ENCODE peak calls at places on chromosomes 11 and 22, in six cellular contexts. One of them, this sample, is unnamed.

GRCh38 chr11:46119352-46120216 is 1.7 kb downstream of the PHF21A start:
- DNase-seq in cardiac muscle cell: peak; percentile 82
- DNase-seq in pancreas: peak; percentile 64
- DNase-seq in transverse colon: peak; percentile 59
- DNase-seq in small intestine: peak; percentile 35
- DNase-seq in suprapubic skin: no peak
- DNase-seq in this sample: peak; percentile 88

GRCh38 chr11:46936138-46937110 is at the start of gene CSTPP1:
- DNase-seq in pancreas: peak; percentile 97
- DNase-seq in small intestine: peak; percentile 97
- DNase-seq in transverse colon: peak; percentile 95
- DNase-seq in suprapubic skin: peak; percentile 97
- DNase-seq in cardiac muscle cell: peak; percentile 96
- DNase-seq in this sample: peak; percentile 100

GRCh38 chr22:40422558-40423245 is 52.3 kb downstream of the SGSM3 start:
- DNase-seq in suprapubic skin: no peak
- DNase-seq in small intestine: no peak
- DNase-seq in transverse colon: no peak
- DNase-seq in cardiac muscle cell: no peak
- DNase-seq in pancreas: no peak
- DNase-seq in this sample: no peak

GRCh38 chr22:47195676-47196492 is 433.4 kb downstream of the TBC1D22A start:
- DNase-seq in suprapubic skin: peak; percentile 71
- DNase-seq in small intestine: no peak
- DNase-seq in pancreas: peak; percentile 39
- DNase-seq in cardiac muscle cell: peak; percentile 6
- DNase-seq in transverse colon: no peak
- DNase-seq in this sample: no peak

GRCh38 chr22:46136539-46137217 is 13.6 kb upstream of the PPARA start:
- DNase-seq in pancreas: peak; percentile 38
- DNase-seq in transverse colon: no peak
- DNase-seq in small intestine: no peak
- DNase-seq in cardiac muscle cell: no peak
- DNase-seq in suprapubic skin: no peak
- DNase-seq in this sample: no peak

GRCh38 chr11:120719348-120719747 is 207.8 kb downstream of the GRIK4 start:
- DNase-seq in pancreas: no peak
- DNase-seq in suprapubic skin: no peak
- DNase-seq in transverse colon: no peak
- DNase-seq in small intestine: no peak
- DNase-seq in cardiac muscle cell: peak; percentile 8
- DNase-seq in this sample: no peak

GRCh38 chr22:49667236-49667635 is 160.4 kb downstream of the BRD1 start:
- DNase-seq in cardiac muscle cell: no peak
- DNase-seq in transverse colon: peak; percentile 22
- DNase-seq in suprapubic skin: peak; percentile 68
- DNase-seq in pancreas: no peak
- DNase-seq in small intestine: no peak
- DNase-seq in this sample: peak; percentile 50

GRCh38 chr11:66883021-66883968 is 26.4 kb downstream of the LRFN4 start:
- DNase-seq in transverse colon: peak; percentile 86
- DNase-seq in pancreas: peak; percentile 88
- DNase-seq in cardiac muscle cell: peak; percentile 49
- DNase-seq in suprapubic skin: no peak
- DNase-seq in small intestine: peak; percentile 70
- DNase-seq in this sample: peak; percentile 80

GRCh38 chr11:127651175-127651887 is 650.8 kb upstream of the KIRREL3 start:
- DNase-seq in suprapubic skin: no peak
- DNase-seq in transverse colon: no peak
- DNase-seq in cardiac muscle cell: no peak
- DNase-seq in pancreas: no peak
- DNase-seq in small intestine: no peak
- DNase-seq in this sample: no peak

GRCh38 chr11:114098927-114099326 is 39.4 kb downstream of the ZBTB16 start:
- DNase-seq in cardiac muscle cell: no peak
- DNase-seq in transverse colon: no peak
- DNase-seq in suprapubic skin: no peak
- DNase-seq in small intestine: peak; percentile 84
- DNase-seq in pancreas: no peak
- DNase-seq in this sample: no peak

GRCh38 chr11:101913631-101914030 is 1.2 kb upstream of the CEP126 start:
- DNase-seq in suprapubic skin: no peak
- DNase-seq in transverse colon: no peak
- DNase-seq in small intestine: no peak
- DNase-seq in cardiac muscle cell: no peak
- DNase-seq in pancreas: no peak
- DNase-seq in this sample: no peak

GRCh38 chr11:75924966-75925784 is 110.2 kb downstream of the UVRAG start:
- DNase-seq in cardiac muscle cell: peak; percentile 31
- DNase-seq in suprapubic skin: no peak
- DNase-seq in small intestine: peak; percentile 70
- DNase-seq in pancreas: no peak
- DNase-seq in transverse colon: no peak
- DNase-seq in this sample: no peak

GRCh38 chr11:60766547-60766946 is 9.9 kb downstream of the MS4A15 start:
- DNase-seq in cardiac muscle cell: no peak
- DNase-seq in small intestine: no peak
- DNase-seq in transverse colon: no peak
- DNase-seq in suprapubic skin: peak; percentile 9
- DNase-seq in pancreas: no peak
- DNase-seq in this sample: no peak

GRCh38 chr22:49820984-49821383 is 6.7 kb downstream of the BRD1 start:
- DNase-seq in suprapubic skin: no peak
- DNase-seq in cardiac muscle cell: no peak
- DNase-seq in pancreas: no peak
- DNase-seq in transverse colon: no peak
- DNase-seq in small intestine: no peak
- DNase-seq in this sample: no peak

GRCh38 chr11:99069831-99070444 is 49.2 kb downstream of the CNTN5 start:
- DNase-seq in small intestine: peak; percentile 3
- DNase-seq in transverse colon: peak; percentile 12
- DNase-seq in cardiac muscle cell: peak; percentile 43
- DNase-seq in suprapubic skin: no peak
- DNase-seq in pancreas: peak; percentile 58
- DNase-seq in this sample: peak; percentile 6

GRCh38 chr22:49207008-49207775 is 620.5 kb downstream of the BRD1 start:
- DNase-seq in cardiac muscle cell: no peak
- DNase-seq in transverse colon: no peak
- DNase-seq in suprapubic skin: peak; percentile 72
- DNase-seq in small intestine: no peak
- DNase-seq in pancreas: peak; percentile 6
- DNase-seq in this sample: no peak

GRCh38 chr11:57698843-57699365 is 13.1 kb downstream of the MED19 start:
- DNase-seq in suprapubic skin: no peak
- DNase-seq in small intestine: no peak
- DNase-seq in cardiac muscle cell: no peak
- DNase-seq in transverse colon: no peak
- DNase-seq in pancreas: no peak
- DNase-seq in this sample: no peak

GRCh38 chr11:108501396-108501795 is 3.2 kb upstream of the POGLUT3 start:
- DNase-seq in transverse colon: no peak
- DNase-seq in pancreas: no peak
- DNase-seq in cardiac muscle cell: no peak
- DNase-seq in suprapubic skin: no peak
- DNase-seq in small intestine: no peak
- DNase-seq in this sample: no peak

GRCh38 chr11:77154381-77155081 is 26.5 kb downstream of the MYO7A start:
- DNase-seq in transverse colon: no peak
- DNase-seq in cardiac muscle cell: no peak
- DNase-seq in suprapubic skin: no peak
- DNase-seq in pancreas: no peak
- DNase-seq in small intestine: no peak
- DNase-seq in this sample: no peak

GRCh38 chr11:82523141-82523540 is 210.5 kb downstream of the FAM181B start:
- DNase-seq in small intestine: no peak
- DNase-seq in transverse colon: no peak
- DNase-seq in pancreas: no peak
- DNase-seq in cardiac muscle cell: no peak
- DNase-seq in suprapubic skin: no peak
- DNase-seq in this sample: peak; percentile 36

GRCh38 chr11:110747531-110747930 is 35.3 kb upstream of the ARHGAP20 start:
- DNase-seq in pancreas: no peak
- DNase-seq in cardiac muscle cell: no peak
- DNase-seq in suprapubic skin: no peak
- DNase-seq in small intestine: no peak
- DNase-seq in transverse colon: no peak
- DNase-seq in this sample: no peak

GRCh38 chr11:64935634-64936081 is at the start of gene GPHA2:
- DNase-seq in cardiac muscle cell: peak; percentile 40
- DNase-seq in suprapubic skin: no peak
- DNase-seq in small intestine: no peak
- DNase-seq in transverse colon: no peak
- DNase-seq in pancreas: no peak
- DNase-seq in this sample: peak; percentile 62

GRCh38 chr11:133753150-133753549 is 92.2 kb downstream of the SPATA19 start:
- DNase-seq in small intestine: no peak
- DNase-seq in cardiac muscle cell: no peak
- DNase-seq in pancreas: no peak
- DNase-seq in suprapubic skin: no peak
- DNase-seq in transverse colon: no peak
- DNase-seq in this sample: no peak

GRCh38 chr11:113856966-113857759 is 18.2 kb downstream of the USP28 start:
- DNase-seq in suprapubic skin: no peak
- DNase-seq in pancreas: no peak
- DNase-seq in cardiac muscle cell: no peak
- DNase-seq in transverse colon: no peak
- DNase-seq in small intestine: no peak
- DNase-seq in this sample: no peak

GRCh38 chr11:37504925-37505324 is 906.9 kb upstream of the RAG2 start:
- DNase-seq in pancreas: no peak
- DNase-seq in suprapubic skin: no peak
- DNase-seq in small intestine: peak; percentile 84
- DNase-seq in cardiac muscle cell: peak; percentile 72
- DNase-seq in transverse colon: no peak
- DNase-seq in this sample: peak; percentile 25

GRCh38 chr11:21511835-21512440 is 680.9 kb upstream of the ANO5 start:
- DNase-seq in transverse colon: peak; percentile 28
- DNase-seq in suprapubic skin: no peak
- DNase-seq in cardiac muscle cell: peak; percentile 44
- DNase-seq in small intestine: peak; percentile 56
- DNase-seq in pancreas: peak; percentile 69
- DNase-seq in this sample: peak; percentile 85

GRCh38 chr22:37089451-37089850 is 20.1 kb downstream of the TMPRSS6 start:
- DNase-seq in suprapubic skin: no peak
- DNase-seq in transverse colon: no peak
- DNase-seq in small intestine: no peak
- DNase-seq in pancreas: no peak
- DNase-seq in cardiac muscle cell: peak; percentile 13
- DNase-seq in this sample: no peak

DNA sequence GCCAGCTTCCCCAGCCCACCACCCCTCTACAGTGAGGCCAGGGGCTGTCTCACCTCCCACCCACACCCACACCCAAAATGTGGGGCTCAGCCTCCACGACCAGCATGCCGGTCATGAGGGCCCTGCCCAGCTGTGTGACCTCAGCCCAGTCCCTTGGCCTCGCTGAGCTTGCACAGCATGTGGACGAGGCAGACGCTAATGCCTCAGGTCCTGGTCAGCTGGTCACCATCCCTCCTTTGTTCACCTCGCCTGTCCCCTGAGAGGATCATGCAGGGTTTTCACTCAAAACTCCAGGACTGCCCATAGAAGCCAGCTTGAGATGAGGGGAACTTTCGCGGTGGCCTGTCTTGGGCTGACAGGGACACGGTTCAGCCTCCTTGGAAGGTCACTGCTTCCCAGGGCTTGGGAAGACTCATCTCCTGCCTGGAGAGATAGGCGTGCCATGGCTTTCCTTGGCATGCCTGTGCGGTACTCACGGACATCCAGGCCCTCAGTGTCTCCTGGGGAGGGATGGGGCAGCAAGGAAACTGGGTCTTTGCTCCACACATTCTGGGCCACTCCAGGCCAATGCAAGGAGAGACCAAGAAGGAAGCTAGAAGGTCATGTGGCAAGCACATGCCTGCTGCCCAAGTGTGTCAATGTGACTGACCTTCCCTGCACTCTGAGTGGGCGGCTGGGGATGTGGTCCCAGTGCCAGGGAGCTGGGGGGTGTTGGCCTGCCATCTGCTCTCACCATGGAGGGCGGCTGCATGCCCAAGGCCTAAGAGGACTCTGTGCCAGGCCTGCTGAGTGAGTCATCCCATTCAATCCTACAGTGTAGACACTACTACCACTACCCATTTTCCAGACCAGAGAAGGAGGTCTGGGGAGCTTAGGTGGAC is 3.2 kb upstream of the RTN4R start:
- DNase-seq in suprapubic skin: no peak
- DNase-seq in pancreas: no peak
- DNase-seq in transverse colon: no peak
- DNase-seq in cardiac muscle cell: no peak
- DNase-seq in small intestine: no peak
- DNase-seq in this sample: no peak
- H3K4me1 ChIP-seq in suprapubic skin: peaks cover 27% of the 10 kb centered on the region
- H3K4me1 ChIP-seq in pancreas: no peaks in the 10 kb centered on the region
- H3K4me1 ChIP-seq in transverse colon: peaks cover 13% of the 10 kb centered on the region
- H3K4me1 ChIP-seq in cardiac muscle cell: peaks cover 7% of the 10 kb centered on the region
- H3K4me1 ChIP-seq in small intestine: no peaks in the 10 kb centered on the region
- H3K4me1 ChIP-seq in this sample: peaks cover 8% of the 10 kb centered on the region

GRCh38 chr11:14418801-14419417 is 59.9 kb upstream of the RRAS2 start:
- DNase-seq in transverse colon: no peak
- DNase-seq in small intestine: peak; percentile 48
- DNase-seq in suprapubic skin: no peak
- DNase-seq in pancreas: no peak
- DNase-seq in cardiac muscle cell: no peak
- DNase-seq in this sample: peak; percentile 59
- H3K4me1 ChIP-seq in transverse colon: peaks cover 15% of the 10 kb centered on the region
- H3K4me1 ChIP-seq in small intestine: no peaks in the 10 kb centered on the region
- H3K4me1 ChIP-seq in suprapubic skin: peaks cover 13% of the 10 kb centered on the region
- H3K4me1 ChIP-seq in pancreas: no peaks in the 10 kb centered on the region
- H3K4me1 ChIP-seq in cardiac muscle cell: no peaks in the 10 kb centered on the region
- H3K4me1 ChIP-seq in this sample: peaks cover 14% of the 10 kb centered on the region

GRCh38 chr11:86041975-86042378 is 26.9 kb downstream of the PICALM start:
- DNase-seq in suprapubic skin: no peak
- DNase-seq in small intestine: peak; percentile 82
- DNase-seq in transverse colon: peak; percentile 66
- DNase-seq in pancreas: no peak
- DNase-seq in cardiac muscle cell: peak; percentile 95
- DNase-seq in this sample: peak; percentile 94
- H3K4me1 ChIP-seq in suprapubic skin: peaks cover 58% of the 10 kb centered on the region
- H3K4me1 ChIP-seq in small intestine: peaks cover 15% of the 10 kb centered on the region
- H3K4me1 ChIP-seq in transverse colon: peaks cover 57% of the 10 kb centered on the region
- H3K4me1 ChIP-seq in pancreas: peaks cover 12% of the 10 kb centered on the region
- H3K4me1 ChIP-seq in cardiac muscle cell: peaks cover 21% of the 10 kb centered on the region
- H3K4me1 ChIP-seq in this sample: peaks cover 48% of the 10 kb centered on the region

GRCh38 chr22:19075404-19075803 is 46.8 kb downstream of the DGCR2 start:
- DNase-seq in pancreas: no peak
- DNase-seq in cardiac muscle cell: no peak
- DNase-seq in transverse colon: no peak
- DNase-seq in small intestine: no peak
- DNase-seq in suprapubic skin: no peak
- DNase-seq in this sample: no peak

GRCh38 chr22:19082101-19082500 is 40.1 kb downstream of the DGCR2 start:
- DNase-seq in suprapubic skin: peak; percentile 60
- DNase-seq in cardiac muscle cell: no peak
- DNase-seq in transverse colon: no peak
- DNase-seq in pancreas: no peak
- DNase-seq in small intestine: no peak
- DNase-seq in this sample: no peak

GRCh38 chr22:19080853-19081252 is 41.4 kb downstream of the DGCR2 start:
- DNase-seq in transverse colon: no peak
- DNase-seq in pancreas: no peak
- DNase-seq in small intestine: no peak
- DNase-seq in suprapubic skin: peak; percentile 16
- DNase-seq in cardiac muscle cell: no peak
- DNase-seq in this sample: no peak

GRCh38 chr22:19082793-19083192 is 39.4 kb downstream of the DGCR2 start:
- DNase-seq in suprapubic skin: peak; percentile 49
- DNase-seq in pancreas: no peak
- DNase-seq in transverse colon: no peak
- DNase-seq in cardiac muscle cell: no peak
- DNase-seq in small intestine: no peak
- DNase-seq in this sample: no peak

GRCh38 chr22:19079691-19080090 is 42.5 kb downstream of the DGCR2 start:
- DNase-seq in transverse colon: no peak
- DNase-seq in cardiac muscle cell: no peak
- DNase-seq in suprapubic skin: peak; percentile 23
- DNase-seq in pancreas: no peak
- DNase-seq in small intestine: no peak
- DNase-seq in this sample: no peak
- H3K4me1 ChIP-seq in transverse colon: no peaks in the 10 kb centered on the region
- H3K4me1 ChIP-seq in cardiac muscle cell: no peaks in the 10 kb centered on the region
- H3K4me1 ChIP-seq in suprapubic skin: no peaks in the 10 kb centered on the region
- H3K4me1 ChIP-seq in pancreas: no peaks in the 10 kb centered on the region
- H3K4me1 ChIP-seq in small intestine: no peaks in the 10 kb centered on the region
- H3K4me1 ChIP-seq in this sample: peaks cover 7% of the 10 kb centered on the region

This sample was measured in A673.